ENCODE peak calls at places on chromosomes 12 and 14, in five cellular contexts. T is fibroblast of the conjunctiva; X is stimulated activated naive CD8-positive, alpha-beta T cell treated with anti-CD3 and anti-CD28 coated beads, Interleukin-15, Interleukin-2, amounts not matched to agents 100 U/mL and 50 U/mL, for 24 hours; W is activated CD4-positive, alpha-beta T cell treated with anti-CD3 and anti-CD28 coated beads for 1 hour; Z is T-cell. P is an unnamed sample.

GRCh38 chr12:57095440-57095839 is 6.5 kb downstream of the NAB2 start:
- DNase-seq in X (no peak), Z (no peak), W (no peak), T (no peak), P (no peak)

GRCh38 chr12:124792961-124793441 is 70.7 kb downstream of the SCARB1 start:
- DNase-seq in T (no peak), X (no peak), W (no peak), Z (no peak), P (no peak)

GRCh38 chr12:51122844-51123243 is 39.4 kb upstream of the CSRNP2 start:
- DNase-seq in W (no peak), T (no peak), Z (no peak), X (no peak), P (no peak)

GRCh38 chr14:95057851-95058250 is 99.5 kb downstream of the DICER1 start:
- DNase-seq in W (no peak), T (no peak), Z (no peak), X (no peak), P (no peak)

GRCh38 chr12:23954332-23954731 is 4.9 kb upstream of the SOX5 start:
- DNase-seq in T (no peak), W (no peak), Z (no peak), X (no peak), P (no peak)

GRCh38 chr12:67690656-67691055 is 42.1 kb downstream of the DYRK2 start:
- DNase-seq in W (no peak), X (no peak), Z (no peak), T (no peak), P (no peak)

GRCh38 chr12:42299392-42300308 is 26.2 kb downstream of the ZCRB1 start:
- DNase-seq in T (no peak), W (no peak), Z (no peak), X (peak), P (no peak)

GRCh38 chr14:68884031-68885030 is 91.5 kb upstream of the ZFP36L1 start:
- DNase-seq in X (no peak), Z (no peak), T (peak), W (no peak), P (peak)

GRCh38 chr12:69359531-69360347 is at the start of gene YEATS4:
- DNase-seq in W (peak), X (peak), Z (peak), T (peak), P (peak)

GRCh38 chr12:18798445-18799139 is 60.7 kb downstream of the CAPZA3 start:
- DNase-seq in Z (no peak), T (no peak), W (no peak), X (no peak), P (no peak)

GRCh38 chr12:123050331-123050809 is 69.9 kb downstream of the ARL6IP4 start:
- DNase-seq in W (no peak), X (no peak), Z (no peak), T (no peak), P (no peak)

GRCh38 chr14:93655078-93655750 is 133.1 kb downstream of the PRIMA1 start:
- DNase-seq in W (no peak), Z (no peak), T (peak), X (no peak), P (peak)

GRCh38 chr12:42086021-42086420 is 58.7 kb downstream of the GXYLT1 start:
- DNase-seq in X (no peak), T (peak), Z (no peak), W (no peak), P (peak)

GRCh38 chr14:95156153-95156764 is 1.1 kb downstream of the DICER1 start:
- DNase-seq in Z (no peak), T (no peak), X (no peak), W (no peak), P (no peak)

GRCh38 chr12:93234641-93235040 is 143.1 kb upstream of the NUDT4 start:
- DNase-seq in W (no peak), T (no peak), Z (no peak), X (no peak), P (peak)